ENCODE peak calls at places on chromosomes 4 and X, in six cellular contexts. F is GM23248; G is breast epithelium; R is CD8-positive, alpha-beta T cell; P is cardiac muscle cell; B is upper lobe of right lung. C is an unnamed sample.

GRCh38 chr4:38330321-38330720 is 333.7 kb upstream of the KLF3 start:
- DNase-seq in F (no peak), G (no peak), R (no peak), P (peak; percentile 55), B (no peak), C (no peak)

GRCh38 chr4:102761902-102762301 is 1.1 kb upstream of the MANBA start:
- DNase-seq in F (no peak), G (no peak), R (no peak), P (no peak), B (no peak), C (no peak)

GRCh38 chr4:15451866-15452765 is 17.6 kb upstream of the CC2D2A start:
- DNase-seq in F (peak; percentile 94), G (no peak), R (no peak), P (no peak), B (no peak), C (no peak)

GRCh38 chr4:172232966-172233365 is 419.8 kb downstream of the GALNTL6 start:
- DNase-seq in F (no peak), G (no peak), R (no peak), P (peak; percentile 30), B (no peak), C (peak; percentile 6)

GRCh38 chr4:15963001-15963451 is at the start of gene FGFBP2:
- DNase-seq in F (peak; percentile 78), G (no peak), R (peak; percentile 85), P (peak; percentile 61), B (no peak), C (peak; percentile 78)

GRCh38 chr4:76535603-76536380 is 100.8 kb downstream of the SHROOM3 start:
- DNase-seq in F (peak; percentile 39), G (no peak), R (no peak), P (no peak), B (no peak), C (no peak)

GRCh38 chr4:45578874-45579273 is 545.0 kb downstream of the GABRG1 start:
- DNase-seq in F (no peak), G (no peak), R (no peak), P (no peak), B (no peak), C (no peak)

GRCh38 chr4:24763631-24764302 is 31.6 kb upstream of the SOD3 start:
- DNase-seq in F (peak; percentile 58), G (peak; percentile 37), R (no peak), P (no peak), B (no peak), C (no peak)

GRCh38 chrX:105307762-105308161 is 87.3 kb upstream of the TEX13A start:
- DNase-seq in F (no peak), G (no peak), R (no peak), P (no peak), B (no peak), C (no peak)

GRCh38 chr4:154618708-154619315 is 6.4 kb upstream of the FGG start:
- DNase-seq in F (peak; percentile 63), G (no peak), R (peak; percentile 51), P (peak; percentile 72), B (peak; percentile 66), C (peak; percentile 36)

GRCh38 chr4:122652379-122652778 is 31.5 kb upstream of the IL21 start:
- DNase-seq in F (peak; percentile 71), G (peak; percentile 20), R (peak; percentile 28), P (peak; percentile 39), B (no peak), C (no peak)

GRCh38 chr4:19301527-19301926 is 950.2 kb upstream of the SLIT2 start:
- DNase-seq in F (no peak), G (no peak), R (no peak), P (no peak), B (no peak), C (no peak)

GRCh38 chr4:123824524-123824923 is 427.9 kb downstream of the SPRY1 start:
- DNase-seq in F (peak; percentile 39), G (no peak), R (no peak), P (no peak), B (no peak), C (no peak)

GRCh38 chr4:82567444-82567843 is 5.7 kb upstream of the TMEM150C start:
- DNase-seq in F (no peak), G (no peak), R (no peak), P (no peak), B (no peak), C (no peak)

GRCh38 chrX:23937100-23937499 is 29.3 kb downstream of the CXorf58 start:
- DNase-seq in F (peak; percentile 10), G (no peak), R (no peak), P (no peak), B (no peak), C (peak; percentile 47)

GRCh38 chrX:123181515-123181914 is 2.6 kb upstream of the GRIA3 start:
- DNase-seq in F (no peak), G (no peak), R (no peak), P (no peak), B (no peak), C (no peak)

GRCh38 chr4:100189820-100190642 is at the start of gene DDIT4L:
- DNase-seq in F (peak; percentile 74), G (no peak), R (no peak), P (peak; percentile 66), B (peak; percentile 76), C (peak; percentile 88)

GRCh38 chrX:132435222-132435621 is 53.6 kb downstream of the MBNL3 start:
- DNase-seq in F (peak; percentile 22), G (no peak), R (no peak), P (no peak), B (no peak), C (no peak)

GRCh38 chr4:96955691-96956090 is 1115.8 kb downstream of the PDHA2 start:
- DNase-seq in F (no peak), G (no peak), R (no peak), P (no peak), B (no peak), C (no peak)

GRCh38 chrX:129577473-129577872 is 37.4 kb downstream of the OCRL start:
- DNase-seq in F (peak; percentile 91), G (no peak), R (no peak), P (no peak), B (no peak), C (no peak)

GRCh38 chrX:132741706-132742105 is 216.7 kb downstream of the HS6ST2 start:
- DNase-seq in F (peak; percentile 6), G (no peak), R (no peak), P (no peak), B (no peak), C (no peak)

GRCh38 chr4:23897564-23898109 is 7.8 kb upstream of the PPARGC1A start:
- DNase-seq in F (no peak), G (no peak), R (no peak), P (no peak), B (no peak), C (no peak)

GRCh38 chr4:39124885-39125599 is 57.3 kb upstream of the WDR19 start:
- DNase-seq in F (no peak), G (no peak), R (no peak), P (no peak), B (no peak), C (no peak)

GRCh38 chr4:105637409-105638258 is 70.9 kb downstream of the INTS12 start:
- DNase-seq in F (peak; percentile 10), G (peak; percentile 44), R (peak; percentile 21), P (peak; percentile 68), B (peak; percentile 67), C (no peak)

GRCh38 chr4:184757810-184758209 is 23.9 kb upstream of the CENPU start:
- DNase-seq in F (no peak), G (no peak), R (no peak), P (no peak), B (no peak), C (no peak)

GRCh38 chr4:184752496-184753275 is 18.8 kb upstream of the CENPU start:
- DNase-seq in F (no peak), G (no peak), R (no peak), P (no peak), B (no peak), C (no peak)

GRCh38 chr4:184751585-184751956 is 17.7 kb upstream of the CENPU start:
- DNase-seq in F (no peak), G (no peak), R (no peak), P (no peak), B (no peak), C (no peak)

GRCh38 chr4:184756399-184756798 is 22.5 kb upstream of the CENPU start:
- DNase-seq in F (peak; percentile 43), G (no peak), R (no peak), P (no peak), B (no peak), C (no peak)

GRCh38 chr4:184755278-184755677 is 21.4 kb upstream of the CENPU start:
- DNase-seq in F (peak; percentile 84), G (peak; percentile 40), R (no peak), P (no peak), B (no peak), C (no peak)
- H3K36me3 ChIP-seq in F (no peaks in the 10 kb centered on the region), G (no peaks in the 10 kb centered on the region), R (no peaks in the 10 kb centered on the region), P (peaks cover 27% of the 10 kb centered on the region), B (peaks cover 43% of the 10 kb centered on the region), C (no peaks in the 10 kb centered on the region)

GRCh38 chr4:183348706-183349659 is 26.8 kb upstream of the CLDN24 start:
- DNase-seq in F (peak; percentile 97), G (no peak), R (no peak), P (no peak), B (no peak), C (no peak)
- H3K27me3 ChIP-seq in F (no peaks in the 10 kb centered on the region), G (no peaks in the 10 kb centered on the region), R (no peaks in the 10 kb centered on the region), P (no peaks in the 10 kb centered on the region), B (no peaks in the 10 kb centered on the region), C (no peaks in the 10 kb centered on the region)

DNA sequence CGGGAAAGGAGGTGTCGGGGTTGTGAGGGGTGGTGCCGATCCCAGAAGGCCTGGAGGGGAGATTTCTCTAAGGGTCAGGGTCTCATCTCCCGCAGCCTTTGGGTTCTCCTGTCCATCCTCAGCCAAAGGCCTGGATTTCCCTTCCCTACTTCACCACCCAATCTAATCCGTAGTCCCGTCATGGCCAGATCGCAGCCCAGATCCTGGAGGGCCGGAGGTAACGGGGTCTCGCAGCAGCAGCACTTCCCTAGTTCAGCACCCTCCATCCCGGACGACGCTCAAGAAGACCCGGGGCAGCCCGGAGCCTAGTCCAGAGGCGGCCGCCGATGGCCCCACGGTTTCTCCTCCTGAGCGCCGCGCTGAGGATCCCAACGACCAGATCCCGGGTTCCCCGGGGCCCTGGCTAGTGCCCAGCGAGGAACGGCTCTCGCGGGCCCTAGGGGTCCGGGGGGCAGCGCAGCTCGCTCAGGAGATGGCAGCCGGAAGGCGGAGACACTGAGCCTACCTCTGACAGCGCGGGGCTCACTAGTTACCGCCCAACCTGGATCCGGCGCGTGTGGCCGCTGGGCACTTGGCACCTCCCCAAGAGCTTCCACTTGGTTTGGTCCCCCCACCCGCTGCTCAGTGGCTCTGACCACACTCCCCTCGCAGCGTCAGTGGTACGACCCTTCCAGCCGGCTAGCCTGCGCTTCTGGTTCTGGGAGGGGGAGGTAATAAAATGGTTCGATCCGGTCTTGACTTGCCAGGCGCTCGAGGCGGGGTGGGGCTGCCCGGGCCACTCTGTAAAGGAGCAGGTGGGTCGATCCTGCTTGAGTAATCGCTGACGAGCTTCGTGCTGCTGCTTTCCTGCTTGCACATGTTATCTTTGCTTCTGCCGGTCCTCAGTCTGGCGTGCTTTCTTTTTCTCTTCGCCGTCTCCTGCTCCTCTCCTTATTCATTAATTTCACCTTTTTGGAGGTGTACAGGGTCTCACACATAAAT is 3.6 kb downstream of the MAGIX start:
- DNase-seq in F (peak; percentile 17), G (peak; percentile 83), R (peak; percentile 86), P (peak; percentile 84), B (peak; percentile 87), C (peak; percentile 90)
- H3K4me3 ChIP-seq in F (no peak overlapping the region), G (peak overlapping the region; percentile 33), R (peak overlapping the region; percentile 55), P (no peak overlapping the region), B (peak overlapping the region; percentile 40), C (peak overlapping the region; percentile 39)

DNA sequence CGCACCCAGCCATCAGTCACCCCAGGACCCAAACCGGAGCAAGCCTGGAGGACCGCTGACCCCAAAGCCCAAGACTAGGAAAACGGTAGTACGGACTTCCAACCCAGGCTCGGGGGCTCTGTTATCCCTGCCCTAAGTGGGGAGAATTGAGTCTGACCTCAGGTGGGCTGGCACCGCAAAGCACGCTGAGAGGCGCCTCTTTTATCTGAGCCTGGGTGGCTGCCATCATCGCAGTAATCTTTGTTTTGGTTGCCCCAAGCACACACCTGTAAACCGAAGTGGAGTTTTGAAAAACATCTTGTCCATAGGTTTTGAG is 894 bp upstream of the SH3RF1 start:
- DNase-seq in F (no peak), G (no peak), R (no peak), P (no peak), B (no peak), C (no peak)
- H3K36me3 ChIP-seq in F (no peaks in the 10 kb centered on the region), G (no peaks in the 10 kb centered on the region), R (no peaks in the 10 kb centered on the region), P (no peaks in the 10 kb centered on the region), B (no peaks in the 10 kb centered on the region), C (no peaks in the 10 kb centered on the region)